ENCODE peak calls at places on chromosomes 5 and 9, in nine cellular contexts. S is amygdala; L is stimulated activated CD4-positive, alpha-beta T cell treated with anti-CD3 and anti-CD28 coated beads, Interleukin-12 subunit alpha, Interleukin-12 subunit beta, amount 100 ng/mL, for 4 hours; Q is IMR-90; A is stimulated activated naive B cell treated with anti-CD40 and anti-IgM and Interleukin-4, amounts not matched to agents 10 μg/mL and 1 μg/mL and 100 μg/mL, for 72 hours; V is hepatic stellate cell; K is astrocyte; J is HCEC 1CT; U is ACHN. C is an unnamed sample.

GRCh38 chr9:135718616-135719015 is 16.6 kb downstream of the KCNT1 start:
- DNase-seq in A (no peak), U (peak; percentile 31), K (peak; percentile 20), V (no peak), S (no peak), Q (peak; percentile 7), L (no peak), J (peak; percentile 8), C (peak; percentile 81)

GRCh38 chr9:98607787-98608186 is 100.9 kb downstream of the GABBR2 start:
- DNase-seq in K (peak; percentile 88), A (no peak), S (no peak), V (peak; percentile 46), Q (peak; percentile 97), U (no peak), L (no peak), J (peak; percentile 84), C (peak; percentile 94)

GRCh38 chr5:137055271-137055872 is 443.8 kb downstream of the SPOCK1 start:
- DNase-seq in K (no peak), L (no peak), V (no peak), Q (no peak), U (no peak), A (no peak), J (no peak), S (no peak), C (no peak)

GRCh38 chr5:43643750-43644149 is 40.8 kb downstream of the NNT start:
- DNase-seq in A (no peak), Q (no peak), V (no peak), L (no peak), S (no peak), U (no peak), J (no peak), K (no peak), C (no peak)

GRCh38 chr5:17808566-17808965 is 174.3 kb downstream of the TAF11L14 start:
- DNase-seq in S (no peak), J (no peak), L (no peak), A (no peak), V (no peak), K (no peak), U (no peak), Q (no peak), C (no peak)

GRCh38 chr9:121393318-121393717 is 23.3 kb upstream of the STOM start:
- DNase-seq in L (no peak), K (no peak), A (no peak), S (no peak), J (peak; percentile 23), V (no peak), U (no peak), Q (peak; percentile 39), C (no peak)

GRCh38 chr5:81194633-81195333 is 38.3 kb upstream of the CKMT2 start:
- DNase-seq in A (peak; percentile 69), K (peak; percentile 41), S (peak; percentile 45), Q (peak; percentile 70), L (peak; percentile 83), V (peak; percentile 91), J (peak; percentile 50), U (peak; percentile 68), C (peak; percentile 80)

GRCh38 chr5:144510845-144511580 is 340.3 kb downstream of the KCTD16 start:
- DNase-seq in V (no peak), J (no peak), L (no peak), S (no peak), A (no peak), Q (no peak), U (no peak), K (no peak), C (no peak)

GRCh38 chr5:74212336-74212735 is 428.2 kb downstream of the ENC1 start:
- DNase-seq in A (no peak), L (no peak), K (no peak), J (peak; percentile 35), Q (peak; percentile 30), U (peak; percentile 38), V (no peak), S (no peak), C (peak; percentile 56)

GRCh38 chr5:64506567-64507321 is 929 bp downstream of the RGS7BP start:
- DNase-seq in U (no peak), K (no peak), A (no peak), L (no peak), S (no peak), Q (no peak), J (no peak), V (no peak), C (no peak)

C was measured in lung microvascular endothelial cell.